ENCODE peak calls at places on chromosomes 7 and 10, in eight cellular contexts. G is stimulated activated naive B cell treated with anti-CD40 and anti-IgM and Interleukin-4, amounts not matched to agents 10 μg/mL and 1 μg/mL and 100 μg/mL, for 72 hours; D is cardiac muscle cell; Q is GDM1; R is AG10803; V is body of pancreas; J is NCI-H524; M is posterior cingulate gyrus. E is an unnamed sample.

GRCh38 chr10:77899080-77899477 is 27.5 kb downstream of the DLG5 start:
- DNase-seq in R (peak), Q (peak), V (peak), G (no peak), J (no peak), D (no peak), M (no peak), E (peak)

GRCh38 chr7:116708861-116709260 is 36.9 kb downstream of the MET start:
- DNase-seq in D (no peak), M (no peak), V (no peak), Q (no peak), G (no peak), R (no peak), J (no peak), E (no peak)

GRCh38 chr7:95686109-95686508 is 86.2 kb upstream of the DYNC1I1 start:
- DNase-seq in M (peak), J (peak), D (peak), G (no peak), R (peak), V (peak), Q (no peak), E (peak)

GRCh38 chr7:1667566-1668485 is 2.3 kb upstream of the ELFN1 start:
- DNase-seq in G (no peak), J (no peak), Q (no peak), R (no peak), M (peak), D (peak), V (peak), E (no peak)

GRCh38 chr7:127209886-127210285 is 42.9 kb downstream of the GRM8 start:
- DNase-seq in R (no peak), M (no peak), J (no peak), G (no peak), Q (no peak), D (no peak), V (no peak), E (no peak)

GRCh38 chr10:1049425-1049958 is 573 bp upstream of the IDI1 start:
- DNase-seq in G (no peak), Q (no peak), V (no peak), D (no peak), R (no peak), M (no peak), J (no peak), E (no peak)

GRCh38 chr7:7719235-7719634 is 828 bp upstream of the RPA3 start:
- DNase-seq in G (no peak), R (peak), D (no peak), Q (no peak), J (peak), V (peak), M (no peak), E (peak)

GRCh38 chr10:24469993-24470392 is 253.7 kb downstream of the ARHGAP21 start:
- DNase-seq in G (no peak), R (no peak), Q (no peak), J (no peak), M (no peak), D (no peak), V (no peak), E (no peak)

GRCh38 chr7:98281757-98282652 is 519 bp downstream of the BRI3 start:
- DNase-seq in D (no peak), V (peak), Q (no peak), R (no peak), M (no peak), J (no peak), G (peak), E (no peak)

GRCh38 chr7:78020131-78020873 is 221.7 kb downstream of the PHTF2 start:
- DNase-seq in J (peak), M (peak), Q (peak), D (peak), R (peak), G (peak), V (peak), E (peak)

GRCh38 chr7:54355842-54356241 is 186.3 kb upstream of the VSTM2A start:
- DNase-seq in R (no peak), M (no peak), J (no peak), G (no peak), D (no peak), V (no peak), Q (no peak), E (no peak)

GRCh38 chr10:116653885-116654284 is 33.1 kb downstream of the PNLIPRP2 start:
- DNase-seq in V (no peak), R (no peak), G (no peak), Q (no peak), D (no peak), M (no peak), J (no peak), E (no peak)

GRCh38 chr7:150722403-150723065 is 6.1 kb downstream of the GIMAP1 start:
- DNase-seq in M (no peak), G (no peak), R (no peak), J (no peak), D (no peak), Q (no peak), V (no peak), E (no peak)

GRCh38 chr10:104099941-104100340 is 14.3 kb upstream of the COL17A1 start:
- DNase-seq in R (peak), M (no peak), J (no peak), V (no peak), Q (no peak), G (no peak), D (no peak), E (no peak)

GRCh38 chr10:11745045-11745444 is 2.9 kb downstream of the ECHDC3 start:
- DNase-seq in J (no peak), R (no peak), V (no peak), D (no peak), Q (no peak), G (no peak), M (no peak), E (no peak)

GRCh38 chr10:102419561-102420442 is 834 bp upstream of the FBXL15 start:
- DNase-seq in G (no peak), Q (peak), D (peak), J (peak), R (no peak), M (peak), V (peak), E (no peak)

GRCh38 chr10:124911124-124912051 is 30.5 kb upstream of the ZRANB1 start:
- DNase-seq in D (no peak), G (no peak), J (no peak), Q (no peak), V (no peak), M (no peak), R (peak), E (peak)

GRCh38 chr7:114141415-114141814 is 222.6 kb upstream of the PPP1R3A start:
- DNase-seq in G (no peak), J (no peak), Q (no peak), M (no peak), R (no peak), V (no peak), D (no peak), E (peak)

GRCh38 chr7:128886391-128887168 is 23.9 kb downstream of the ATP6V1F start:
- DNase-seq in Q (no peak), R (no peak), G (no peak), J (no peak), D (no peak), V (no peak), M (no peak), E (no peak)

GRCh38 chr7:7970113-7970619 is 1.6 kb downstream of the GLCCI1 start:
- DNase-seq in M (no peak), R (no peak), G (no peak), J (no peak), Q (no peak), V (no peak), D (peak), E (no peak)

GRCh38 chr7:132430863-132431822 is 145.1 kb downstream of the PLXNA4 start:
- DNase-seq in D (no peak), Q (peak), R (peak), J (no peak), G (no peak), V (no peak), M (peak), E (peak)